ENCODE peak calls at places on chromosomes 12 and 14, in seven cellular contexts. One of them, this sample, is unnamed.

GRCh38 chr12:13100882-13101769 is 2.3 kb downstream of the GSG1 start:
- DNase-seq in endothelial cell: peak; percentile 97
- DNase-seq in H9: peak; percentile 95
- DNase-seq in psoas muscle: peak; percentile 95
- DNase-seq in cardiac muscle cell: peak; percentile 89
- DNase-seq in nephron progenitor cell: peak; percentile 90
- DNase-seq in IMR-90: peak; percentile 91
- DNase-seq in this sample: peak; percentile 96

GRCh38 chr14:35879654-35880249 is 53.6 kb downstream of the BRMS1L start:
- DNase-seq in cardiac muscle cell: peak; percentile 3
- DNase-seq in H9: no peak
- DNase-seq in endothelial cell: no peak
- DNase-seq in psoas muscle: no peak
- DNase-seq in nephron progenitor cell: no peak
- DNase-seq in IMR-90: peak; percentile 20
- DNase-seq in this sample: no peak

GRCh38 chr12:53950789-53951576 is 3.7 kb upstream of the HOXC12 start:
- DNase-seq in H9: no peak
- DNase-seq in nephron progenitor cell: no peak
- DNase-seq in IMR-90: no peak
- DNase-seq in psoas muscle: no peak
- DNase-seq in endothelial cell: no peak
- DNase-seq in cardiac muscle cell: no peak
- DNase-seq in this sample: no peak

GRCh38 chr12:3480744-3481143 is 10.3 kb upstream of the PRMT8 start:
- DNase-seq in cardiac muscle cell: peak; percentile 90
- DNase-seq in psoas muscle: no peak
- DNase-seq in nephron progenitor cell: no peak
- DNase-seq in H9: no peak
- DNase-seq in endothelial cell: no peak
- DNase-seq in IMR-90: no peak
- DNase-seq in this sample: no peak

GRCh38 chr12:92927055-92927435 is 2.0 kb downstream of the EEA1 start:
- DNase-seq in endothelial cell: no peak
- DNase-seq in IMR-90: peak; percentile 28
- DNase-seq in nephron progenitor cell: no peak
- DNase-seq in H9: no peak
- DNase-seq in psoas muscle: peak; percentile 21
- DNase-seq in cardiac muscle cell: peak; percentile 38
- DNase-seq in this sample: no peak

GRCh38 chr12:1797011-1797901 is 23.1 kb upstream of the LRTM2 start:
- DNase-seq in endothelial cell: no peak
- DNase-seq in cardiac muscle cell: no peak
- DNase-seq in IMR-90: no peak
- DNase-seq in psoas muscle: peak; percentile 57
- DNase-seq in nephron progenitor cell: no peak
- DNase-seq in H9: peak; percentile 56
- DNase-seq in this sample: peak; percentile 82

GRCh38 chr12:2149091-2149490 is 96.3 kb downstream of the CACNA1C start:
- DNase-seq in IMR-90: peak; percentile 9
- DNase-seq in nephron progenitor cell: no peak
- DNase-seq in H9: no peak
- DNase-seq in endothelial cell: no peak
- DNase-seq in psoas muscle: no peak
- DNase-seq in cardiac muscle cell: no peak
- DNase-seq in this sample: no peak

GRCh38 chr12:43883748-43884147 is 47.9 kb downstream of the TMEM117 start:
- DNase-seq in nephron progenitor cell: no peak
- DNase-seq in H9: no peak
- DNase-seq in psoas muscle: no peak
- DNase-seq in IMR-90: no peak
- DNase-seq in cardiac muscle cell: no peak
- DNase-seq in endothelial cell: no peak
- DNase-seq in this sample: no peak

GRCh38 chr14:68372363-68372762 is 420.5 kb downstream of the ZFP36L1 start:
- DNase-seq in nephron progenitor cell: no peak
- DNase-seq in IMR-90: no peak
- DNase-seq in endothelial cell: no peak
- DNase-seq in psoas muscle: no peak
- DNase-seq in H9: no peak
- DNase-seq in cardiac muscle cell: no peak
- DNase-seq in this sample: no peak

GRCh38 chr14:68374682-68375081 is 418.2 kb downstream of the ZFP36L1 start:
- DNase-seq in H9: no peak
- DNase-seq in IMR-90: no peak
- DNase-seq in endothelial cell: no peak
- DNase-seq in psoas muscle: no peak
- DNase-seq in nephron progenitor cell: no peak
- DNase-seq in cardiac muscle cell: no peak
- DNase-seq in this sample: no peak

GRCh38 chr14:68373124-68373646 is 419.7 kb downstream of the ZFP36L1 start:
- DNase-seq in endothelial cell: no peak
- DNase-seq in nephron progenitor cell: no peak
- DNase-seq in H9: no peak
- DNase-seq in psoas muscle: no peak
- DNase-seq in IMR-90: no peak
- DNase-seq in cardiac muscle cell: no peak
- DNase-seq in this sample: no peak

GRCh38 chr14:68375371-68375770 is 417.5 kb downstream of the ZFP36L1 start:
- DNase-seq in nephron progenitor cell: no peak
- DNase-seq in H9: no peak
- DNase-seq in endothelial cell: no peak
- DNase-seq in IMR-90: no peak
- DNase-seq in cardiac muscle cell: no peak
- DNase-seq in psoas muscle: no peak
- DNase-seq in this sample: no peak

DNA sequence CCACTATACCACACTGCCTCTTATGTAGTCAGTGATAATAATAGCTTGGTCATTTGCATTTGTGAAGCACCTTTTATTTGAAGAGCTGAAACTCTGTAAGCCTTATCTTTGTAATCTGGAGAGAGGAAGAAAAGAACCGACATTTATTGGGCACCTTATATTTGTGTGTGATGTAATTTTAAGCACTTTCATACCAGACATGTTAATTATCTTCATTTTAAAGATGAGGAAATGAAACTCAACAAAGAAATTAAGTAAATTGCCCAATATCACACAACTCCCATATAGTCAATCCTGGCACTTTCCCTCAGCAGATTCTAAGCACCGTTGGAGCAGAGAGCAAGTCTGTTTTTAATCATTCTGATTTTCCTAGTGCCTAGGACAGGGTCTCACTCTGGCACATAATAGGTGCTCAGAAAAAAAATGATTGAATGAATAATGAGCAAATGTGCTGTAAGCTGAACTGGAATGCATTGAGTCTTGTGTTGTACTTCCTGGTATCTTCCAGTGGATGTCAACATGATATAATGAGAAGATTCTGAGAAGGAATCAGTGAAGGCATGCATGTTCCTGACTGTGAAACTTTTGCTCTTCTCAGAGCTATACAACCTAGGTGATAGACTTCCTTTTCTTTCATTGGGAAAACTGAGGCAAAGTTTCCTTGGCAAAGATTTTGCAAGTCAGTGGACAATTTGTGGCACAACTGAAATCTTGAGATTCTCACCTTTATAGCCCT is 418.9 kb downstream of the ZFP36L1 start:
- DNase-seq in nephron progenitor cell: no peak
- DNase-seq in endothelial cell: no peak
- DNase-seq in psoas muscle: no peak
- DNase-seq in H9: no peak
- DNase-seq in cardiac muscle cell: no peak
- DNase-seq in IMR-90: no peak
- DNase-seq in this sample: no peak
- TF ChIP-seq CTCF in nephron progenitor cell: no peak
- TF ChIP-seq CTCF in endothelial cell: no peak
- TF ChIP-seq CTCF in psoas muscle: no peak
- TF ChIP-seq CTCF in H9: no peak
- TF ChIP-seq CTCF in cardiac muscle cell: no peak
- TF ChIP-seq CTCF in IMR-90: no peak
- TF ChIP-seq CTCF in this sample: no peak

GRCh38 chr12:107012736-107013425 is 25.9 kb upstream of the MTERF2 start:
- DNase-seq in H9: no peak
- DNase-seq in endothelial cell: no peak
- DNase-seq in cardiac muscle cell: no peak
- DNase-seq in IMR-90: no peak
- DNase-seq in psoas muscle: no peak
- DNase-seq in nephron progenitor cell: no peak
- DNase-seq in this sample: no peak

GRCh38 chr12:107019546-107019945 is 32.6 kb upstream of the MTERF2 start:
- DNase-seq in IMR-90: no peak
- DNase-seq in nephron progenitor cell: no peak
- DNase-seq in psoas muscle: no peak
- DNase-seq in H9: no peak
- DNase-seq in cardiac muscle cell: no peak
- DNase-seq in endothelial cell: no peak
- DNase-seq in this sample: no peak

GRCh38 chr12:107011519-107011918 is 24.6 kb upstream of the MTERF2 start:
- DNase-seq in IMR-90: no peak
- DNase-seq in endothelial cell: no peak
- DNase-seq in H9: no peak
- DNase-seq in psoas muscle: no peak
- DNase-seq in nephron progenitor cell: no peak
- DNase-seq in cardiac muscle cell: no peak
- DNase-seq in this sample: no peak

GRCh38 chr12:107017042-107017441 is 30.1 kb upstream of the MTERF2 start:
- DNase-seq in H9: no peak
- DNase-seq in endothelial cell: no peak
- DNase-seq in IMR-90: no peak
- DNase-seq in nephron progenitor cell: no peak
- DNase-seq in psoas muscle: no peak
- DNase-seq in cardiac muscle cell: no peak
- DNase-seq in this sample: no peak

DNA sequence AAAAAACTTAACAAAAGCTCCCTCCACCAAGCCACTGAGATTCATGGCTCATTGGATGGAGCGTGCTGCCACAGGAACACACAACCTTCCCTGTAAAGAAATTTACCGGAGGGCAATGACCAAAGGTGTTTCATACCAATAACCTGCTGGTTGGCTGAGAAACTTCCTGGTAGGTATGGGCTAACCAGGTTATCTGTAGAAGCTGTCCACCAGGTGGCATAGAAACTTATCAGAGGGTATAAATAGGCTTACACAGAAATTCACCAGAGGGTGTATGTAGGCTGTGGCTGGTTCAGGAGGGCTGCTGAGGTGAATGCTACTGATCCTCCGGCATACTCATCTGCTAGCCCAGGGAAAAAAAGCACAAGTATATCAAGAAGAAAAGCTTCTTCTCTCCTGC is 27.1 kb upstream of the MTERF2 start:
- DNase-seq in nephron progenitor cell: no peak
- DNase-seq in IMR-90: no peak
- DNase-seq in psoas muscle: no peak
- DNase-seq in H9: peak; percentile 38
- DNase-seq in cardiac muscle cell: peak; percentile 16
- DNase-seq in endothelial cell: no peak
- DNase-seq in this sample: no peak
- TF ChIP-seq CTCF in nephron progenitor cell: no peak
- TF ChIP-seq CTCF in IMR-90: no peak
- TF ChIP-seq CTCF in psoas muscle: peak; percentile 22
- TF ChIP-seq CTCF in H9: peak; percentile 49
- TF ChIP-seq CTCF in cardiac muscle cell: peak; percentile 6
- TF ChIP-seq CTCF in endothelial cell: peak; percentile 25
- TF ChIP-seq CTCF in this sample: no peak

DNA sequence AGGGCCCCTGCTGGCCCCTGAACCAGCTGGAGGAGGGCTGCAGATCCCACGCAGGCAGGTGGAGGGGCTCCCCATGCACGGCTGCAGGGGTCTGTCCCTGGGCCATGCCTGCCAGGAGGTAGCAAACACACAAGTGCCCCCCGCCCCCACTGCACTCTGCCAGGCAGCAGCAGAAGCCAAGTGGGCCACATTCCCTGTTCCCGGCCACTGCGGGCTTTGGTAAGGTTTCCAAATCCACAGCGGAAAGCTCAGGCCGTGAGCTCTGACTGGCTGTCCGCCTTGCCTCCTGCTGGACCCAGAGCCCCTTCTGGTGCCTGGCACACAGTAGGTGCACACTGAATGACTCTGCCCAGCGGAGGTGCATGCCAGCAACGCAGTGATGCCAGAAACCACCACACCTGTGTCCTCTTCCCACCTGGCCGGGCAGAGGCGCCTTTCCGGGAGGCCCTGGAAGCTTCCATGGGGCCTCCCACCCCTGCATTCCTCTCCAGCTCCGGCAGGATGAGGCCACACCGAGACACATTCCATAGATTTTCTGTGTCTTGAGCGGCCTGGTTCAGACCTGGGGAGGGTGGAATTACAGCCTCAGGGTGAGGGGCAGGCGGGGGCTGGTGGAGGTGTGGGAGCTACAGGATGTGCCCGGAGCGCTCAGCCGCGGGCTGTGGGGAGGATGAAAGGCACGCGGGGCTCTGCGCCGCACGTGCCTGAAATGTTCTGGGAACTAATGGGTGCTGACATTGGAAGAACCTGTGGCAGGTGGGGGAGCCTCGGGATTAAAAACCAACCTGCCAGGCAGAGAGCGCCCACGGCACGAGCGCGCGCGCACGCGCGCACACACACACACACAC is 67.0 kb downstream of the NCOR2 start:
- DNase-seq in psoas muscle: no peak
- DNase-seq in nephron progenitor cell: peak; percentile 70
- DNase-seq in IMR-90: peak; percentile 57
- DNase-seq in cardiac muscle cell: peak; percentile 77
- DNase-seq in H9: peak; percentile 91
- DNase-seq in endothelial cell: peak; percentile 47
- DNase-seq in this sample: no peak
- TF ChIP-seq CTCF in psoas muscle: no peak
- TF ChIP-seq CTCF in nephron progenitor cell: no peak
- TF ChIP-seq CTCF in IMR-90: no peak
- TF ChIP-seq CTCF in cardiac muscle cell: no peak
- TF ChIP-seq CTCF in H9: no peak
- TF ChIP-seq CTCF in endothelial cell: no peak
- TF ChIP-seq CTCF in this sample: no peak

GRCh38 chr12:122942609-122943008 is 23.7 kb downstream of the ABCB9 start:
- DNase-seq in psoas muscle: no peak
- DNase-seq in cardiac muscle cell: no peak
- DNase-seq in H9: no peak
- DNase-seq in IMR-90: peak; percentile 31
- DNase-seq in endothelial cell: no peak
- DNase-seq in nephron progenitor cell: no peak
- DNase-seq in this sample: no peak
- TF ChIP-seq CTCF in psoas muscle: no peak
- TF ChIP-seq CTCF in cardiac muscle cell: no peak
- TF ChIP-seq CTCF in H9: no peak
- TF ChIP-seq CTCF in IMR-90: no peak
- TF ChIP-seq CTCF in endothelial cell: no peak
- TF ChIP-seq CTCF in nephron progenitor cell: no peak
- TF ChIP-seq CTCF in this sample: no peak

GRCh38 chr12:71663561-71664410 is at the start of the genes THAP2 and ZFC3H1:
- DNase-seq in nephron progenitor cell: peak; percentile 81
- DNase-seq in H9: peak; percentile 98
- DNase-seq in cardiac muscle cell: peak; percentile 98
- DNase-seq in IMR-90: peak; percentile 100
- DNase-seq in endothelial cell: peak; percentile 85
- DNase-seq in psoas muscle: peak; percentile 89
- DNase-seq in this sample: peak; percentile 96
- TF ChIP-seq CTCF in nephron progenitor cell: no peak
- TF ChIP-seq CTCF in H9: peak; percentile 27
- TF ChIP-seq CTCF in cardiac muscle cell: peak; percentile 33
- TF ChIP-seq CTCF in IMR-90: peak; percentile 43
- TF ChIP-seq CTCF in endothelial cell: no peak
- TF ChIP-seq CTCF in psoas muscle: peak; percentile 20
- TF ChIP-seq CTCF in this sample: peak; percentile 42

This sample was measured in osteocyte.